ENCODE peak calls at places on chromosomes 1 and 21, in seven cellular contexts. L is breast epithelium; A is psoas muscle; Y is effector memory CD4-positive, alpha-beta T cell; V is HepG2; J is cardiac muscle cell; C is OCI-LY7. P is an unnamed sample.
A peak's percentile ranks its signal among the peaks of the same experiment; 100 is the strongest.

GRCh38 chr1:223363856-223364684 is at the start of gene SUSD4:
- DNase-seq in L (no peak), A (peak; percentile 59), Y (peak; percentile 28), V (no peak), J (no peak), C (peak; percentile 62), P (peak; percentile 80)

GRCh38 chr21:36860736-36861594 is 105.5 kb downstream of the HLCS start:
- DNase-seq in L (no peak), A (no peak), Y (no peak), V (peak; percentile 72), J (peak; percentile 75), C (no peak), P (no peak)

GRCh38 chr21:36250423-36251075 is 69.4 kb upstream of the MORC3 start:
- DNase-seq in L (no peak), A (no peak), Y (no peak), V (no peak), J (no peak), C (no peak), P (no peak)

GRCh38 chr1:36650200-36651065 is 167.7 kb upstream of the CSF3R start:
- DNase-seq in L (peak; percentile 68), A (peak; percentile 59), Y (no peak), V (peak; percentile 51), J (peak; percentile 59), C (peak; percentile 57), P (peak; percentile 85)

GRCh38 chr1:110787328-110788071 is 85.4 kb upstream of the CD53 start:
- DNase-seq in L (no peak), A (no peak), Y (no peak), V (no peak), J (no peak), C (peak; percentile 82), P (no peak)

GRCh38 chr21:35217504-35218060 is 168.5 kb upstream of the RUNX1 start:
- DNase-seq in L (peak; percentile 58), A (no peak), Y (no peak), V (peak; percentile 10), J (peak; percentile 62), C (no peak), P (no peak)

GRCh38 chr1:109762039-109762585 is 1.6 kb downstream of the EPS8L3 start:
- DNase-seq in L (no peak), A (no peak), Y (no peak), V (no peak), J (no peak), C (peak; percentile 7), P (no peak)

GRCh38 chr1:226268421-226269124 is 40.4 kb downstream of the LIN9 start:
- DNase-seq in L (no peak), A (no peak), Y (no peak), V (no peak), J (no peak), C (no peak), P (no peak)

DNA sequence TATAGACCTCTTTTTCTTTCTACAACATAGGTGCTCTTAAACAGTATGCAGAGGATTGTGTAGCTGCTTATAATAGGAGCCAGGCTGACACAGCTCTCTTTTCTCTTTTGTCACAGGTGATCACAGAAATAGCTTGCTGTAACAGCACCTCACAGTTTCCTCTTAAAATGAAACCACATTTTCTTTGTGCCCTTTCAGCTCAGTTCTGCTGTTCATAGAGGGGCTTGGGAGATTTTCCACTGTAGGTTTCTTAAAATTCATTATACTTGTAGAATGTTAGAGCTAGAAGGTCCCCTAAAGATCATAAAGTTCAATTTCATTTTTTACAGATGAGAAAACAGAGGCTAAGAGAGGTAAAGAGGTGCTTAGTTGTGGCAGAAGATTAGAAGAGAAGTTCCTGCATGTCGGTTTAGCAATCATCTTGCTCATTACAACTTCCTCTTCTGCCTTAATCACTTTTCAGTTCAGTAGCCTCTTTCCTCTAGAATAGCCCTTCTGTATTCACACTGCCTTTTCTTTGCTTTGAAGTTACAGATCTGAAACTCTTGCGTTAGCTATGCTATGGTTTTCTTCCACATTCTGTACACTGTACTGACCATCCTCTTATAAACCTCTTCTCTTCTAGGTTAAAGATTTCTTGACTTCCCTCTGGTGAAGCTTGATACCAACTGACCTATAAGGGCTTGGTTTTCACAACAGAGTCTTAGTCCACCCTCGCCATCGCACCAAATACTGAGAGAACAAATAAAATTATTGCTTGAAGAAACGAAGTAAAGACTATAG is 35.1 kb downstream of the C21orf91 start:
- DNase-seq in L (no peak), A (no peak), Y (no peak), V (no peak), J (no peak), C (peak; percentile 84), P (no peak)
- H3K4me3 ChIP-seq in L (no peak overlapping the region), A (no peak overlapping the region), Y (peak overlapping the region; percentile 48), V (no peak overlapping the region), J (no peak overlapping the region), C (peak overlapping the region; percentile 63), P (no peak overlapping the region)

DNA sequence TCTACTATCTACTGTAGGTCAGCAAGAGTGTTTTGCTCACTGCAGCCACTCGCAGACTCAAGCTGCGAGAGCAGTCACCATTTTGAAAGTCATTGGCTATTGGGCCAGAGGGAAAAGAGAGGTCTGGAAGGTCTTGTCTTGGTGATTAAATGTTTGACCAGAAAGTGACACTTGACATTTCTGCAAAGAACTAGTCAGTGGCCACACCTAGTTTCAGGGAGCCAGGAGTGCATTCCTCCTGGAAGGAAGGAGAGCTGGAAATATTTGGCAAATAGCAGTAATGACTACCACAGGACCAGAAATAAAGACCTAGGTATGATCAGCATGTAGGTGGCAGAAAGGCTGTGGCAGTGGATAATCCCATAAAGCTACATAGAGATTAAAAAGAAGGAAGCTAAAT is 440.0 kb upstream of the PLXNA2 start:
- DNase-seq in L (no peak), A (no peak), Y (no peak), V (no peak), J (no peak), C (no peak), P (no peak)
- H3K4me3 ChIP-seq in L (no peak overlapping the region), A (no peak overlapping the region), Y (no peak overlapping the region), V (no peak overlapping the region), J (no peak overlapping the region), C (no peak overlapping the region), P (no peak overlapping the region)

DNA sequence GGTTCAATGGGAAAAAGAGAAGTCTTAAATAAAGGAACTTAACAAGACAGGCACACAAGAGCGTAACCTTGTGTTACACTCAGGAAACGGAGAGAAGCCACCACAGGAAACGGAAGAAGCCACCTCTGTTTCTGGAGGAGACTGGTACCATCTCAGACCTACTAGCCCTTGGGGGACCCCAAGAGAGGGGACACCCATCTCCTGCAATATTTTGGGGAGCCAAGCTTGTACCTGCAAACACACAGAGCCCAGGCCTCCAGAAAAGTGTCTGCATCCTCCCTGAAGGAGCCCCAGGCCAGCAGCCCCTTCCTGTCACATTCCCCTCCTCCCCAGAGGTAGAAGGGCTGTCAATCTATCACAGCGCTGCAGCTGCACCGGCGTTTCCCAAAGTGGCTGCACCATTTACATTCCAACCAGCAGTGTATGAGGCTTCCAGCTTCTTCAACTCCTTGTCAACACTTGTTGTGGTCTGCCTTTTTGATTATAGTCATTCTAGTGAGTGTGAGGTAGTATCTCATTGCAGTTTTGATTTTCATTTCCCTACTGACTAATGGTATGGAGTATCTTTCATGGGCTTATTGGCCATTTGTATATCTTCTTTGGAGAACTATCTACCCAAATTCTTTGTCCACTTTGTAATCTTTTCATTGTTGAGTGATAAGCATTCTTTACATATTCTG is 23.0 kb upstream of the PADI1 start:
- DNase-seq in L (no peak), A (no peak), Y (no peak), V (no peak), J (no peak), C (peak; percentile 5), P (no peak)
- H3K4me3 ChIP-seq in L (no peak overlapping the region), A (no peak overlapping the region), Y (peak overlapping the region; percentile 9), V (no peak overlapping the region), J (no peak overlapping the region), C (no peak overlapping the region), P (no peak overlapping the region)

DNA sequence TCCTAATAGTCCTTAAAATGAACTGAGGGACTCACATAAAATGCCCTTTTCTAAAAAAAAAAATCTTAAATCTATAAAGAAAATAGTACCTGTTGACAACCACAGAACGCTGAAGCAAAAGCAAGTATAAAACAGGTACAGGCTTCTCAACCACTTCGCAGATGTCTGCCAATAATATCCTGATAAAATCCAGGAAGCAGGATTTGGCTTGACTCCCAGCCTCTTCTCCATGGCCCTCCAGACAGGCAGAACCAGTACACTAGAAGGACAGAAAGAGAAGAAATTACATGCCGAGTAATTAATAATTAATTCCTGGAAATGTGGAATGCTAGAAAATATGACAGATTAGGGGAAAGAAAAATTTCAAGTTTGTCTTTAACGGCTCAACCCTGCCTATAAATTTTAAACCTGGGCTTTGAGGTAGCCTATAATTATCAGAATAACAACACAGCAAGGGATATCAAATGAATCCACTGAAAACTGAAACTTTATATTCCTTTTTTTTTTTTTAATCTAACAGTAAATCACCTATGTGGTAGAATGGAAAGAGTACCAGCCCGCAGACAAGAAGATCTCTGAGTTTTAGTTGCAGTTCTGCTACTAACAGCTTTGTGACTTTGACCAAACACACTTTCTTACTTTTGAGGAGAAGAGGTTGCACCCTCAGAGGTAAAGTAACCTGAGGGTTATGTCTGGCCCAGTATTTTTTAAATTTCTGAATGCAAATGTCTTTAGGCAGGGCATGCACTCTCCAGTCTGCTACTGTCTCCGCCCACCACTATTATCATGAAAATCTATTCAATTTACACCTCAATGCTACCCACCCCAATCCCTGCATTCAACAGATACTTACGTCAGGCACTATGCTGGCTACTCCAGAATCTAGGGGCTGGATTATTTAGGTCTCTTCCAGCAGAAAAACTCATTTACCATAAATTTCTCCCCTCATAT is 2.7 kb downstream of the KIAA0319L start:
- DNase-seq in L (no peak), A (no peak), Y (no peak), V (no peak), J (peak; percentile 50), C (no peak), P (no peak)
- H3K4me3 ChIP-seq in L (no peak overlapping the region), A (no peak overlapping the region), Y (no peak overlapping the region), V (no peak overlapping the region), J (no peak overlapping the region), C (no peak overlapping the region), P (no peak overlapping the region)

P was measured in aorta.